ENCODE peak calls at places on chromosomes 13 and 19, in four cellular contexts. M is K562, J is GM12878, C is HepG2. L is an unnamed sample.
A peak's percentile ranks its signal among the peaks of the same experiment; 100 is the strongest.

GRCh38 chr13:113393572-113394503 is 29.9 kb upstream of the GRTP1 start:
- DNase-seq in M (peak; percentile 78), J (peak; percentile 1), C (peak; percentile 62), L (peak; percentile 58)

GRCh38 chr19:29504454-29504853 is 21.3 kb upstream of the VSTM2B start:
- DNase-seq in M (no peak), C (no peak), J (no peak), L (no peak)

GRCh38 chr13:63840551-63841421 is 2425.1 kb upstream of the PCDH20 start:
- DNase-seq in C (no peak), J (no peak), M (no peak), L (no peak)

GRCh38 chr19:58054792-58055482 is 4.1 kb upstream of the ZNF135 start:
- DNase-seq in M (no peak), J (no peak), C (no peak), L (no peak)

GRCh38 chr13:24614306-24615080 is 65.7 kb upstream of the ATP12A start:
- DNase-seq in J (no peak), M (no peak), C (no peak), L (no peak)

GRCh38 chr13:107351305-107351704 is 783.4 kb upstream of the ARGLU1 start:
- DNase-seq in C (no peak), M (no peak), J (no peak), L (no peak)

GRCh38 chr13:97962887-97963286 is 9.4 kb downstream of the IPO5 start:
- DNase-seq in C (no peak), M (no peak), J (no peak), L (no peak)

GRCh38 chr19:46346821-46347571 is at the start of gene PPP5C:
- DNase-seq in C (peak; percentile 87), M (peak; percentile 98), J (peak; percentile 66), L (peak; percentile 98)

GRCh38 chr13:51659276-51660127 is 75.2 kb downstream of the WDFY2 start:
- DNase-seq in M (no peak), C (peak; percentile 56), J (no peak), L (no peak)

GRCh38 chr13:111572956-111573355 is 252.5 kb downstream of the TEX29 start:
- DNase-seq in J (no peak), M (no peak), C (no peak), L (no peak)

GRCh38 chr13:27086599-27087265 is 84.9 kb downstream of the USP12 start:
- DNase-seq in J (no peak), C (no peak), M (no peak), L (no peak)

GRCh38 chr13:112057736-112058518 is 9.0 kb upstream of the SOX1 start:
- DNase-seq in C (no peak), J (no peak), M (peak; percentile 23), L (no peak)

GRCh38 chr19:49340865-49341718 is 5.9 kb downstream of the CD37 start:
- DNase-seq in M (no peak), J (no peak), C (no peak), L (no peak)

GRCh38 chr19:46546194-46546896 is 50.7 kb upstream of the PNMA8B start:
- DNase-seq in J (no peak), C (peak; percentile 30), M (peak; percentile 66), L (peak; percentile 33)

GRCh38 chr13:85462792-85463425 is 336.3 kb downstream of the SLITRK6 start:
- DNase-seq in M (no peak), C (no peak), J (no peak), L (no peak)

GRCh38 chr13:33796095-33796494 is 21.9 kb upstream of the RFC3 start:
- DNase-seq in J (no peak), C (no peak), M (no peak), L (no peak)

GRCh38 chr19:55703790-55704215 is 28.8 kb downstream of the EPN1 start:
- DNase-seq in J (no peak), M (peak; percentile 78), C (no peak), L (peak; percentile 41)

GRCh38 chr19:35744335-35744687 is 907 bp downstream of the U2AF1L4 start:
- DNase-seq in J (no peak), C (no peak), M (no peak), L (no peak)

GRCh38 chr13:103884139-103884723 is 818.0 kb upstream of the SLC10A2 start:
- DNase-seq in J (no peak), M (no peak), C (peak; percentile 4), L (no peak)

GRCh38 chr13:49110122-49110831 is 109.9 kb upstream of the MLNR start:
- DNase-seq in M (peak; percentile 74), C (peak; percentile 92), J (peak; percentile 66), L (peak; percentile 47)

GRCh38 chr13:107715496-107715895 is 499.8 kb downstream of the LIG4 start:
- DNase-seq in J (no peak), C (no peak), M (no peak), L (no peak)

GRCh38 chr19:46766569-46767317 is 20.5 kb upstream of the STRN4 start:
- DNase-seq in C (peak; percentile 53), M (peak; percentile 73), J (no peak), L (peak; percentile 75)

GRCh38 chr13:25253702-25254101 is 33.6 kb downstream of the MTMR6 start:
- DNase-seq in M (no peak), J (no peak), C (peak; percentile 34), L (peak; percentile 1)

GRCh38 chr19:51564791-51565190 is 6.3 kb upstream of the ZNF175 start:
- DNase-seq in M (peak; percentile 51), C (no peak), J (no peak), L (no peak)

GRCh38 chr19:10001899-10002298 is 8.4 kb downstream of the COL5A3 start:
- DNase-seq in J (no peak), M (peak; percentile 51), C (peak; percentile 63), L (no peak)

GRCh38 chr19:10259162-10259905 is 7.3 kb downstream of the MRPL4 start:
- DNase-seq in J (no peak), C (peak; percentile 88), M (peak; percentile 60), L (peak; percentile 86)

GRCh38 chr19:46451352-46451751 is 20.0 kb downstream of the PNMA8A start:
- DNase-seq in J (no peak), M (no peak), C (no peak), L (no peak)

GRCh38 chr19:411723-412355 is 2.9 kb upstream of the C2CD4C start:
- DNase-seq in J (no peak), M (no peak), C (no peak), L (no peak)

GRCh38 chr19:38769635-38770211 is 3.6 kb downstream of the LGALS7 start:
- DNase-seq in J (no peak), M (peak; percentile 62), C (no peak), L (peak; percentile 77)

GRCh38 chr19:10838377-10838776 is 2.4 kb upstream of the TMED1 start:
- DNase-seq in M (no peak), J (no peak), C (no peak), L (no peak)

GRCh38 chr19:13164370-13165090 is 14.3 kb downstream of the IER2 start:
- DNase-seq in M (peak; percentile 53), J (no peak), C (peak; percentile 89), L (no peak)

GRCh38 chr19:11942843-11943108 is 17.9 kb downstream of the ZNF700 start:
- DNase-seq in M (no peak), J (no peak), C (no peak), L (no peak)

DNA sequence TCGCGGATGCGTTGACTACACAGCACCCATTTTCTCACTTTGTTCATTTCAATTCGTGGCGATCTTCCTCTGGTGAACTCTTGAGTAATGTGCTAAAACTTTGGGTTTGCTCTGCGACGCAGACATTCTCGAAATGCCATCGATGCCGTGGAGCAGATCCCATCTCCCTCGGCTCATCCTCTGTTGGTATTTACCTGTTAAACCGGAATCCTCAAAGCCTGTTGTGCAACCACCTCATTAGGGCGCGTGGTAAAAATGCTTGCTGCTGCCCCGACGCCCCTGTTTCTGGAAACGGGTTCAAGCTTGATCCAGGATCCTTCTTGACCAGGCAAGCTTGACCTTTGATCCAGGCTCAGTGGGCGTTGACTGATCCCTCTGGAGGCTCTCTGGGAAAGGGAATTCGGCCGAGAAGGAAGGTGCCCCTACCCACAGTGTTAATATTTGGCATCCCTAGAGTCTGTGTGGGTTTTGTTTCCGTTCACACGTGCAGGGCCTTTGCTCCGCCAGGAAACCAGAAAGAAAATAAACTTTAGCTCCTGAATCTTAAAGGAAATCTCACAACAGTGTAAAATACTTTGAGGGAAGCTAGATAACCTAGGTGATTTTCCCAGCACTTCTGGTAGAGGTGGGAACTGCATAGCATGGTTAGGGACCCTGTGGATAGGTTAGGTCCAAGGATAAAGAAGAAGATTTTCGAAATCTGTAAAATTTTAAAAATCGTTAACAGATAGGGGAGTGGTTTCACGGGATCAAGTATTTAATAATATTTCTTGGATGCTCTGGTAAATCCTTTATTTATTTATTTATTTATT is 1.0 kb downstream of the LSM14A start:
- DNase-seq in M (peak; percentile 21), J (no peak), C (peak; percentile 82), L (peak; percentile 70)
- TF ChIP-seq POLR2AphosphoS2 in M (no peak), J (no peak), C (no peak), L (no peak)

DNA sequence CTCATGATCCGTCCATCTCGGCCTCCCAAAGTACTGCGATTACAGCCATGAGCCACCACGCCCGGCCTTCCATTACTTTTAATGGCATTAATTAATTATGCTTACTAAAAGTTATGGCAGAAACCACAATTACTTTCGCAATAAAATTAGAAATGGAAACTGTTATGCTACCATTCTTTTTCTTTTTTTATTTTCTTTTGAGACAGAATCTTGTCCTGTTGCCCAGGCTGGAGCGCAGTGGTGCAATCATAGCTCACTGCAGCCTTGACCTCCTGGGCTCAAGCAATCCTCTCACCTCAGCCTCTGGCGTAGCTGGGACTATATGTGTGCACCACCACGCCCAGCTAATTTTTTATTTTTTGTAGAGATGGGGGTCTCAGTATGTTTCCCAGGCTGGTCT is 4.6 kb upstream of the BST2 start:
- DNase-seq in C (no peak), J (no peak), M (no peak), L (no peak)
- TF ChIP-seq POLR2AphosphoS2 in C (no peak), J (no peak), M (no peak), L (no peak)

GRCh38 chr19:4326215-4326836 is 12.3 kb downstream of the STAP2 start:
- DNase-seq in M (no peak), J (no peak), C (no peak), L (no peak)
- TF ChIP-seq POLR2AphosphoS2 in M (no peak), J (no peak), C (no peak), L (no peak)

GRCh38 chr13:59691501-59692066 is 472.1 kb downstream of the DIAPH3 start:
- DNase-seq in M (no peak), J (no peak), C (peak; percentile 61), L (no peak)
- TF ChIP-seq POLR2AphosphoS2 in M (no peak), J (no peak), C (no peak), L (no peak)

GRCh38 chr19:39941615-39942507 is 7.4 kb upstream of the FCGBP start:
- DNase-seq in C (no peak), J (peak; percentile 82), M (no peak), L (no peak)
- TF ChIP-seq POLR2AphosphoS2 in C (no peak), J (no peak), M (no peak), L (no peak)

GRCh38 chr13:36709136-36709895 is 35.5 kb downstream of the SERTM1 start:
- DNase-seq in M (no peak), C (no peak), J (no peak), L (no peak)
- TF ChIP-seq POLR2AphosphoS2 in M (no peak), C (no peak), J (no peak), L (no peak)

L was measured in A549.